ENCODE peak calls at places on chromosome 2, in four cellular contexts. One of them, this sample, is unnamed.

GRCh38 chr2:227415538-227416424 is 28.0 kb upstream of the SCYGR1 start:
- DNase-seq in ovary: no peak
- DNase-seq in PC-9: peak; percentile 68
- DNase-seq in fibroblast of pulmonary artery: peak; percentile 94
- DNase-seq in this sample: peak; percentile 48

GRCh38 chr2:47269316-47270232 is 114.5 kb upstream of the STPG4 start:
- DNase-seq in ovary: no peak
- DNase-seq in PC-9: peak; percentile 100
- DNase-seq in fibroblast of pulmonary artery: peak; percentile 96
- DNase-seq in this sample: peak; percentile 84

GRCh38 chr2:120984452-120985173 is 248.9 kb downstream of the GLI2 start:
- DNase-seq in ovary: no peak
- DNase-seq in PC-9: no peak
- DNase-seq in fibroblast of pulmonary artery: no peak
- DNase-seq in this sample: peak; percentile 59

GRCh38 chr2:96601382-96602292 is 36.5 kb downstream of the KANSL3 start:
- DNase-seq in ovary: no peak
- DNase-seq in PC-9: no peak
- DNase-seq in fibroblast of pulmonary artery: no peak
- DNase-seq in this sample: no peak

GRCh38 chr2:96839288-96839874 is 4.4 kb downstream of the ANKRD23 start:
- DNase-seq in ovary: peak; percentile 44
- DNase-seq in PC-9: no peak
- DNase-seq in fibroblast of pulmonary artery: no peak
- DNase-seq in this sample: no peak

GRCh38 chr2:213185147-213185822 is 33.9 kb upstream of the IKZF2 start:
- DNase-seq in ovary: no peak
- DNase-seq in PC-9: no peak
- DNase-seq in fibroblast of pulmonary artery: no peak
- DNase-seq in this sample: no peak

GRCh38 chr2:53633441-53633840 is 134.2 kb upstream of the CHAC2 start:
- DNase-seq in ovary: no peak
- DNase-seq in PC-9: peak; percentile 39
- DNase-seq in fibroblast of pulmonary artery: peak; percentile 22
- DNase-seq in this sample: no peak

GRCh38 chr2:240403358-240404104 is 31.9 kb upstream of the GPC1 start:
- DNase-seq in ovary: no peak
- DNase-seq in PC-9: no peak
- DNase-seq in fibroblast of pulmonary artery: no peak
- DNase-seq in this sample: peak; percentile 31

GRCh38 chr2:177553176-177553909 is 160.8 kb downstream of the AGPS start:
- DNase-seq in ovary: no peak
- DNase-seq in PC-9: no peak
- DNase-seq in fibroblast of pulmonary artery: peak; percentile 28
- DNase-seq in this sample: no peak

GRCh38 chr2:112881217-112882000 is 29.6 kb upstream of the IL37 start:
- DNase-seq in ovary: no peak
- DNase-seq in PC-9: peak; percentile 65
- DNase-seq in fibroblast of pulmonary artery: peak; percentile 96
- DNase-seq in this sample: no peak

GRCh38 chr2:138841459-138841858 is 61.3 kb upstream of the NXPH2 start:
- DNase-seq in ovary: no peak
- DNase-seq in PC-9: no peak
- DNase-seq in fibroblast of pulmonary artery: no peak
- DNase-seq in this sample: no peak

GRCh38 chr2:65666156-65666725 is 233.8 kb upstream of the SPRED2 start:
- DNase-seq in ovary: no peak
- DNase-seq in PC-9: no peak
- DNase-seq in fibroblast of pulmonary artery: peak; percentile 40
- DNase-seq in this sample: no peak

GRCh38 chr2:120736202-120736954 is 710 bp downstream of the GLI2 start:
- DNase-seq in ovary: peak; percentile 80
- DNase-seq in PC-9: no peak
- DNase-seq in fibroblast of pulmonary artery: no peak
- DNase-seq in this sample: no peak

GRCh38 chr2:171478345-171478744 is 43.9 kb upstream of the CYBRD1 start:
- DNase-seq in ovary: no peak
- DNase-seq in PC-9: no peak
- DNase-seq in fibroblast of pulmonary artery: peak; percentile 53
- DNase-seq in this sample: no peak

GRCh38 chr2:225996477-225996858 is 597.0 kb downstream of the NYAP2 start:
- DNase-seq in ovary: no peak
- DNase-seq in PC-9: no peak
- DNase-seq in fibroblast of pulmonary artery: no peak
- DNase-seq in this sample: no peak

GRCh38 chr2:222052934-222053367 is 245.8 kb downstream of the PAX3 start:
- DNase-seq in ovary: no peak
- DNase-seq in PC-9: no peak
- DNase-seq in fibroblast of pulmonary artery: no peak
- DNase-seq in this sample: no peak

GRCh38 chr2:66494708-66495107 is 59.8 kb downstream of the MEIS1 start:
- DNase-seq in ovary: no peak
- DNase-seq in PC-9: peak; percentile 88
- DNase-seq in fibroblast of pulmonary artery: peak; percentile 92
- DNase-seq in this sample: peak; percentile 84

GRCh38 chr2:197011777-197012641 is 85.5 kb upstream of the PGAP1 start:
- DNase-seq in ovary: no peak
- DNase-seq in PC-9: peak; percentile 33
- DNase-seq in fibroblast of pulmonary artery: peak; percentile 68
- DNase-seq in this sample: no peak

GRCh38 chr2:166539340-166540162 is 45.5 kb upstream of the SCN7A start:
- DNase-seq in ovary: no peak
- DNase-seq in PC-9: no peak
- DNase-seq in fibroblast of pulmonary artery: peak; percentile 82
- DNase-seq in this sample: no peak

GRCh38 chr2:36358317-36358659 is 2.7 kb downstream of the CRIM1 start:
- DNase-seq in ovary: no peak
- DNase-seq in PC-9: peak; percentile 63
- DNase-seq in fibroblast of pulmonary artery: peak; percentile 79
- DNase-seq in this sample: no peak

GRCh38 chr2:240622631-240623235 is 2.5 kb upstream of the GPR35 start:
- DNase-seq in ovary: no peak
- DNase-seq in PC-9: no peak
- DNase-seq in fibroblast of pulmonary artery: no peak
- DNase-seq in this sample: peak; percentile 22

GRCh38 chr2:155424518-155424917 is 726.0 kb downstream of the KCNJ3 start:
- DNase-seq in ovary: no peak
- DNase-seq in PC-9: no peak
- DNase-seq in fibroblast of pulmonary artery: no peak
- DNase-seq in this sample: no peak

GRCh38 chr2:61437170-61437569 is 33.7 kb downstream of the USP34 start:
- DNase-seq in ovary: no peak
- DNase-seq in PC-9: no peak
- DNase-seq in fibroblast of pulmonary artery: no peak
- DNase-seq in this sample: no peak

GRCh38 chr2:145813481-145813880 is 1293.6 kb upstream of the ZEB2 start:
- DNase-seq in ovary: no peak
- DNase-seq in PC-9: no peak
- DNase-seq in fibroblast of pulmonary artery: peak; percentile 53
- DNase-seq in this sample: no peak

GRCh38 chr2:24164416-24164973 is 10.4 kb upstream of the FAM228A start:
- DNase-seq in ovary: no peak
- DNase-seq in PC-9: no peak
- DNase-seq in fibroblast of pulmonary artery: peak; percentile 13
- DNase-seq in this sample: no peak

GRCh38 chr2:187865025-187865424 is 310.8 kb upstream of the TFPI start:
- DNase-seq in ovary: no peak
- DNase-seq in PC-9: no peak
- DNase-seq in fibroblast of pulmonary artery: no peak
- DNase-seq in this sample: no peak

GRCh38 chr2:196718796-196719564 is 79.5 kb downstream of the CCDC150 start:
- DNase-seq in ovary: no peak
- DNase-seq in PC-9: no peak
- DNase-seq in fibroblast of pulmonary artery: peak; percentile 69
- DNase-seq in this sample: no peak

GRCh38 chr2:241002275-241003046 is 4.0 kb downstream of the SNED1 start:
- DNase-seq in ovary: no peak
- DNase-seq in PC-9: no peak
- DNase-seq in fibroblast of pulmonary artery: no peak
- DNase-seq in this sample: no peak

GRCh38 chr2:222960126-222960525 is 91.9 kb upstream of the KCNE4 start:
- DNase-seq in ovary: no peak
- DNase-seq in PC-9: no peak
- DNase-seq in fibroblast of pulmonary artery: no peak
- DNase-seq in this sample: no peak

GRCh38 chr2:44170337-44170736 is 1.7 kb downstream of the PPM1B start:
- DNase-seq in ovary: no peak
- DNase-seq in PC-9: no peak
- DNase-seq in fibroblast of pulmonary artery: peak; percentile 54
- DNase-seq in this sample: no peak

GRCh38 chr2:8189316-8189715 is 492.5 kb upstream of the ID2 start:
- DNase-seq in ovary: no peak
- DNase-seq in PC-9: no peak
- DNase-seq in fibroblast of pulmonary artery: no peak
- DNase-seq in this sample: no peak

GRCh38 chr2:47539228-47539627 is 136.3 kb downstream of the MSH2 start:
- DNase-seq in ovary: no peak
- DNase-seq in PC-9: no peak
- DNase-seq in fibroblast of pulmonary artery: no peak
- DNase-seq in this sample: no peak

GRCh38 chr2:19748711-19749506 is 152.9 kb downstream of the TTC32 start:
- DNase-seq in ovary: no peak
- DNase-seq in PC-9: no peak
- DNase-seq in fibroblast of pulmonary artery: no peak
- DNase-seq in this sample: no peak

GRCh38 chr2:109242222-109242653 is 113.2 kb downstream of the SH3RF3 start:
- DNase-seq in ovary: no peak
- DNase-seq in PC-9: no peak
- DNase-seq in fibroblast of pulmonary artery: no peak
- DNase-seq in this sample: peak; percentile 59

GRCh38 chr2:205989291-205990071 is 96.5 kb downstream of the INO80D start:
- DNase-seq in ovary: no peak
- DNase-seq in PC-9: no peak
- DNase-seq in fibroblast of pulmonary artery: peak; percentile 22
- DNase-seq in this sample: no peak

GRCh38 chr2:191145769-191146471 is 4.9 kb downstream of the STAT4 start:
- DNase-seq in ovary: no peak
- DNase-seq in PC-9: no peak
- DNase-seq in fibroblast of pulmonary artery: no peak
- DNase-seq in this sample: no peak

GRCh38 chr2:211724933-211725332 is 813.7 kb downstream of the ERBB4 start:
- DNase-seq in ovary: no peak
- DNase-seq in PC-9: no peak
- DNase-seq in fibroblast of pulmonary artery: no peak
- DNase-seq in this sample: no peak
- TF ChIP-seq CTCF in ovary: no peak
- TF ChIP-seq CTCF in PC-9: no peak
- TF ChIP-seq CTCF in fibroblast of pulmonary artery: no peak
- TF ChIP-seq CTCF in this sample: no peak

GRCh38 chr2:111134082-111134481 is 13.4 kb downstream of the BCL2L11 start:
- DNase-seq in ovary: no peak
- DNase-seq in PC-9: no peak
- DNase-seq in fibroblast of pulmonary artery: no peak
- DNase-seq in this sample: no peak
- TF ChIP-seq CTCF in ovary: no peak
- TF ChIP-seq CTCF in PC-9: peak; percentile 52
- TF ChIP-seq CTCF in fibroblast of pulmonary artery: peak; percentile 19
- TF ChIP-seq CTCF in this sample: no peak

DNA sequence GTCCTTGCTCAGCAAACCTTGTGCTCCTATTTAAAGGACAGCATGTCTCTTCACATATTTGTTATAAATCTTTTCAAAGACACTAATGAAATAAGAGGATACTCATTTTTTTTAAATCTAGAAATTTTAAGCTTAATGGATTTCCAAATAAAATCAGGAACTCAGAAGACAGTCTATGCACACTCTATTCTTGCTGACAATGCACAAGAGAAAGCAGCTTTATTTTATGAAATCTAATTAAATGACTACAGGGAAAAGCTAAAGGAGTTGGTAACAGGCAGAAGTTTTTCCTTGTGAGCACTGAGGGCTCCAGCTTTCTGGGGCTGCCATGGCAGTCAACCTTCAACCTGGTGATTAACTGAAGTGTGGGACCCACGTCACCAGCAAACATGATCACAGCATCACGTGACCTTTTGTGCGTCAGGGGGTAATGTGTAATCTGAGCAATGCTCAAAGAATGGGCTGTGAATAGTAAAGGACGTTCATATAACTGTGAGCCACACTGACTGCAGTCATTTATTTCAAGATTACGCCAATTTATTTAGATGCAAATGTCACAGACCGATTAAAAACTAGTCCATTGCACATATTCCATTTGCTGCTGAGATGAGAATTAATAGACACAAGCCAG is 11.5 kb upstream of the DNER start:
- DNase-seq in ovary: no peak
- DNase-seq in PC-9: no peak
- DNase-seq in fibroblast of pulmonary artery: peak; percentile 75
- DNase-seq in this sample: no peak
- TF ChIP-seq CTCF in ovary: no peak
- TF ChIP-seq CTCF in PC-9: no peak
- TF ChIP-seq CTCF in fibroblast of pulmonary artery: no peak
- TF ChIP-seq CTCF in this sample: no peak

GRCh38 chr2:161005170-161005569 is 155.1 kb upstream of the TANK start:
- DNase-seq in ovary: no peak
- DNase-seq in PC-9: no peak
- DNase-seq in fibroblast of pulmonary artery: no peak
- DNase-seq in this sample: no peak

GRCh38 chr2:161008311-161008710 is 151.9 kb upstream of the TANK start:
- DNase-seq in ovary: no peak
- DNase-seq in PC-9: no peak
- DNase-seq in fibroblast of pulmonary artery: no peak
- DNase-seq in this sample: no peak

GRCh38 chr2:161004379-161004778 is 155.8 kb upstream of the TANK start:
- DNase-seq in ovary: no peak
- DNase-seq in PC-9: no peak
- DNase-seq in fibroblast of pulmonary artery: peak; percentile 50
- DNase-seq in this sample: no peak
- TF ChIP-seq CTCF in ovary: no peak
- TF ChIP-seq CTCF in PC-9: peak; percentile 50
- TF ChIP-seq CTCF in fibroblast of pulmonary artery: peak; percentile 64
- TF ChIP-seq CTCF in this sample: peak; percentile 11

DNA sequence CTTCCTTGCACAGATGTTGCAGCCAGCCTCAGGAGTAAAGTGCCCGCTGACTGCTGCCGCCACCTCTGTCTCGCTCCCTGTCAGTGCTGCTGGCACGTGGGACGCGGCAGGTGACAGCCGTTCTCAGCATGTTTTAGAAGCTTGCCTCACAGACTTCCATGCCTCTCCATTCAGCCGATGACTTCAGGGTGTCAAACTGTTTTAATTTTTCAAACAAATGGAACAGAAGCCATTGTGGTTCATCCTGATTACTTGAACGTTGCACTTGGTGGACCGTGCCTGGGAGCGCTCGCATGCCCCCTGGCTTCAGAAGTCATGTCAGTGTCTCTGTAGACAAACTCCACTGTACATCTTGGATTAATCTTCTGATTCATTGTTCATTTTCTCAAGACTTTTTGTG is 62.7 kb upstream of the EML6 start:
- DNase-seq in ovary: no peak
- DNase-seq in PC-9: no peak
- DNase-seq in fibroblast of pulmonary artery: no peak
- DNase-seq in this sample: no peak
- TF ChIP-seq CTCF in ovary: no peak
- TF ChIP-seq CTCF in PC-9: no peak
- TF ChIP-seq CTCF in fibroblast of pulmonary artery: no peak
- TF ChIP-seq CTCF in this sample: no peak

GRCh38 chr2:133082034-133082433 is 412.0 kb upstream of the LYPD1 start:
- DNase-seq in ovary: no peak
- DNase-seq in PC-9: no peak
- DNase-seq in fibroblast of pulmonary artery: no peak
- DNase-seq in this sample: no peak
- TF ChIP-seq CTCF in ovary: no peak
- TF ChIP-seq CTCF in PC-9: no peak
- TF ChIP-seq CTCF in fibroblast of pulmonary artery: no peak
- TF ChIP-seq CTCF in this sample: no peak

GRCh38 chr2:193240752-193241151 is 1046.0 kb upstream of the TMEFF2 start:
- DNase-seq in ovary: no peak
- DNase-seq in PC-9: no peak
- DNase-seq in fibroblast of pulmonary artery: peak; percentile 2
- DNase-seq in this sample: no peak
- TF ChIP-seq CTCF in ovary: no peak
- TF ChIP-seq CTCF in PC-9: peak; percentile 50
- TF ChIP-seq CTCF in fibroblast of pulmonary artery: peak; percentile 45
- TF ChIP-seq CTCF in this sample: no peak